ENCODE peak calls at places on chromosomes 7 and 10, in nine cellular contexts. V is HCT116, W is NCI-H1694 treated with DMSO at 0.1 percent for 48 hours, S is fibroblast of gingiva, A is EH, I is GM12878, O is fibroblast of lung, C is nucleus accumbens, G is tibial nerve. H is an unnamed sample.
A peak's percentile ranks its signal among the peaks of the same experiment; 100 is the strongest.

GRCh38 chr7:43462836-43463235 is 120.1 kb upstream of the STK17A start:
- DNase-seq in V (no peak), W (no peak), S (peak; percentile 60), A (no peak), I (no peak), O (peak; percentile 10), C (no peak), G (peak; percentile 29), H (no peak)

GRCh38 chr10:72306215-72306760 is 32.6 kb downstream of the DDIT4 start:
- DNase-seq in V (no peak), W (no peak), S (no peak), A (no peak), I (no peak), O (no peak), C (no peak), G (no peak), H (no peak)

GRCh38 chr7:100568936-100569844 is 4.5 kb downstream of the SAP25 start:
- DNase-seq in V (no peak), W (no peak), S (peak; percentile 21), A (peak; percentile 34), I (no peak), O (peak; percentile 38), C (peak; percentile 78), G (peak; percentile 55), H (no peak)

GRCh38 chr10:12539350-12540164 is 190.2 kb downstream of the CAMK1D start:
- DNase-seq in V (no peak), W (peak; percentile 50), S (peak; percentile 23), A (no peak), I (no peak), O (peak; percentile 19), C (no peak), G (peak; percentile 53), H (no peak)

GRCh38 chr10:124508070-124508667 is 46.5 kb downstream of the LHPP start:
- DNase-seq in V (no peak), W (no peak), S (no peak), A (peak; percentile 5), I (no peak), O (no peak), C (no peak), G (no peak), H (no peak)

GRCh38 chr7:137689761-137690160 is 157.0 kb downstream of the DGKI start:
- DNase-seq in V (no peak), W (no peak), S (no peak), A (no peak), I (no peak), O (no peak), C (no peak), G (no peak), H (no peak)

GRCh38 chr10:107126668-107127067 is 37.8 kb downstream of the SORCS1 start:
- DNase-seq in V (no peak), W (no peak), S (no peak), A (no peak), I (no peak), O (no peak), C (no peak), G (no peak), H (no peak)

GRCh38 chr7:139557857-139558581 is 34.5 kb downstream of the CLEC2L start:
- DNase-seq in V (no peak), W (no peak), S (no peak), A (no peak), I (no peak), O (no peak), C (no peak), G (no peak), H (no peak)

GRCh38 chr10:60413306-60414012 is 23.8 kb upstream of the ANK3 start:
- DNase-seq in V (no peak), W (no peak), S (peak; percentile 45), A (no peak), I (no peak), O (no peak), C (no peak), G (no peak), H (no peak)

GRCh38 chr7:159226303-159226702 is 81.6 kb upstream of the VIPR2 start:
- DNase-seq in V (no peak), W (no peak), S (no peak), A (no peak), I (no peak), O (no peak), C (no peak), G (no peak), H (no peak)

GRCh38 chr7:1529383-1530116 is 952 bp upstream of the MAFK start:
- DNase-seq in V (no peak), W (no peak), S (no peak), A (no peak), I (no peak), O (no peak), C (no peak), G (no peak), H (peak; percentile 71)

GRCh38 chr10:12113627-12114026 is 15.8 kb upstream of the SEC61A2 start:
- DNase-seq in V (no peak), W (no peak), S (no peak), A (no peak), I (no peak), O (no peak), C (no peak), G (no peak), H (no peak)

GRCh38 chr10:127118024-127118423 is 78.4 kb downstream of the INSYN2A start:
- DNase-seq in V (no peak), W (no peak), S (no peak), A (no peak), I (no peak), O (no peak), C (no peak), G (no peak), H (no peak)

GRCh38 chr10:69506487-69506833 is 55.2 kb downstream of the TSPAN15 start:
- DNase-seq in V (no peak), W (no peak), S (peak; percentile 0), A (no peak), I (no peak), O (no peak), C (no peak), G (no peak), H (no peak)

GRCh38 chr7:18402488-18403183 is 92.9 kb upstream of the HDAC9 start:
- DNase-seq in V (no peak), W (no peak), S (peak; percentile 57), A (peak; percentile 86), I (no peak), O (peak; percentile 82), C (no peak), G (no peak), H (no peak)

GRCh38 chr10:22475857-22476600 is 130.7 kb downstream of the SPAG6 start:
- DNase-seq in V (no peak), W (no peak), S (no peak), A (peak; percentile 4), I (no peak), O (no peak), C (peak; percentile 40), G (no peak), H (no peak)

GRCh38 chr10:94287331-94287730 is 75.4 kb downstream of the NOC3L start:
- DNase-seq in V (no peak), W (no peak), S (no peak), A (peak; percentile 59), I (no peak), O (peak; percentile 25), C (no peak), G (no peak), H (no peak)

GRCh38 chr7:48101880-48102448 is 12.9 kb downstream of the UPP1 start:
- DNase-seq in V (no peak), W (no peak), S (no peak), A (no peak), I (no peak), O (no peak), C (no peak), G (no peak), H (no peak)

GRCh38 chr7:24732646-24733413 is 24.4 kb downstream of the GSDME start:
- DNase-seq in V (no peak), W (no peak), S (peak; percentile 75), A (peak; percentile 70), I (no peak), O (peak; percentile 75), C (no peak), G (no peak), H (no peak)

H was measured in pancreas.